ENCODE peak calls at places on chromosome 6, in six cellular contexts. S is pancreas; E is body of pancreas; G is stimulated activated naive B cell treated with anti-CD40 and anti-IgM and Interleukin-4, amounts not matched to agents 10 μg/mL and 1 μg/mL and 100 μg/mL, for 72 hours; K is Panc1; V is upper lobe of right lung. A is an unnamed sample.

GRCh38 chr6:3281669-3282460 is 23.1 kb downstream of the PSMG4 start:
- ATAC-seq in G (no peak), E (no peak), S (no peak), K (no peak), V (no peak), A (peak)

GRCh38 chr6:4435981-4436445 is 300.6 kb upstream of the ECI2 start:
- ATAC-seq in K (no peak), E (no peak), G (no peak), V (no peak), S (no peak), A (no peak)

GRCh38 chr6:137874204-137875001 is 7.3 kb downstream of the TNFAIP3 start:
- ATAC-seq in S (peak), V (peak), K (no peak), E (no peak), G (no peak), A (no peak)

GRCh38 chr6:26556263-26557070 is 18.3 kb downstream of the HMGN4 start:
- ATAC-seq in G (no peak), V (no peak), E (no peak), S (no peak), K (peak), A (no peak)

GRCh38 chr6:46676604-46677313 is 10.9 kb upstream of the TDRD6 start:
- ATAC-seq in K (no peak), V (no peak), E (no peak), S (no peak), G (no peak), A (no peak)

GRCh38 chr6:110334425-110335158 is 23.6 kb downstream of the METTL24 start:
- ATAC-seq in G (no peak), S (no peak), V (no peak), K (no peak), E (no peak), A (peak)

GRCh38 chr6:113120577-113121285 is 736.4 kb upstream of the MARCKS start:
- ATAC-seq in V (peak), K (peak), S (no peak), E (no peak), G (no peak), A (no peak)

GRCh38 chr6:160221423-160221822 is 37.2 kb downstream of the SLC22A2 start:
- ATAC-seq in K (no peak), G (peak), S (peak), V (peak), E (peak), A (no peak)

GRCh38 chr6:152244998-152245630 is 392.0 kb downstream of the SYNE1 start:
- ATAC-seq in E (no peak), K (no peak), S (no peak), V (peak), G (no peak), A (no peak)

GRCh38 chr6:6616670-6617069 is 28.1 kb downstream of the LY86 start:
- ATAC-seq in K (no peak), E (no peak), G (peak), S (no peak), V (no peak), A (no peak)

GRCh38 chr6:129678463-129678862 is 31.5 kb downstream of the ARHGAP18 start:
- ATAC-seq in G (no peak), S (peak), V (no peak), K (no peak), E (peak), A (no peak)

GRCh38 chr6:137949686-137950390 is 82.8 kb downstream of the TNFAIP3 start:
- ATAC-seq in E (no peak), K (no peak), S (peak), V (no peak), G (peak), A (no peak)

GRCh38 chr6:43009124-43009523 is 4.6 kb downstream of the MEA1 start:
- ATAC-seq in S (no peak), V (no peak), K (peak), G (no peak), E (no peak), A (no peak)

GRCh38 chr6:137487947-137488735 is 6.1 kb downstream of the OLIG3 start:
- ATAC-seq in G (peak), E (no peak), K (no peak), V (peak), S (no peak), A (peak)

GRCh38 chr6:111676383-111676782 is 70.7 kb upstream of the TRAF3IP2 start:
- ATAC-seq in G (no peak), V (no peak), E (no peak), K (no peak), S (peak), A (no peak)

GRCh38 chr6:30113377-30113759 is 478 bp upstream of the TRIM31 start:
- ATAC-seq in S (no peak), E (no peak), K (no peak), G (no peak), V (no peak), A (no peak)

GRCh38 chr6:169832247-169832948 is 81.0 kb downstream of the ERMARD start:
- ATAC-seq in K (no peak), S (peak), G (no peak), V (peak), E (peak), A (no peak)

A was measured in gastroesophageal sphincter.